ENCODE peak calls at places on chromosomes 13 and 19, in eight cellular contexts. S, X, O, Q, J, Y, P and D are unnamed samples.

GRCh38 chr13:100483836-100484381 is 104.7 kb downstream of the GGACT start:
- DNase-seq in J (no peak), P (no peak), Q (no peak), S (peak), O (no peak), Y (no peak), X (no peak), D (no peak)

GRCh38 chr19:6465006-6465405 is 935 bp downstream of the CRB3 start:
- DNase-seq in X (no peak), J (no peak), Q (peak), Y (peak), O (no peak), S (no peak), P (no peak), D (no peak)

GRCh38 chr13:23506821-23507210 is 63.4 kb upstream of the TNFRSF19 start:
- DNase-seq in Q (no peak), J (no peak), P (no peak), O (no peak), X (no peak), S (no peak), Y (no peak), D (no peak)

GRCh38 chr13:66339214-66339613 is 890.9 kb downstream of the PCDH9 start:
- DNase-seq in S (no peak), O (no peak), Y (no peak), Q (no peak), P (no peak), J (no peak), X (no peak), D (no peak)

GRCh38 chr19:33071887-33072286 is 7.2 kb upstream of the RHPN2 start:
- DNase-seq in J (no peak), X (no peak), Y (no peak), O (no peak), Q (peak), S (no peak), P (no peak), D (no peak)

GRCh38 chr19:57161985-57162544 is 5.2 kb downstream of the DUXA start:
- DNase-seq in Y (no peak), J (no peak), S (no peak), Q (no peak), O (no peak), X (no peak), P (no peak), D (no peak)

GRCh38 chr19:16363852-16364230 is 39.2 kb downstream of the KLF2 start:
- DNase-seq in J (no peak), Q (no peak), P (no peak), O (no peak), X (no peak), S (no peak), Y (no peak), D (peak)

GRCh38 chr19:47723573-47723923 is 10.3 kb downstream of the EHD2 start:
- DNase-seq in J (no peak), Q (peak), P (no peak), X (peak), Y (peak), O (no peak), S (no peak), D (no peak)

GRCh38 chr19:45130888-45131615 is 29.7 kb downstream of the NKPD1 start:
- DNase-seq in J (no peak), Y (peak), O (no peak), X (no peak), P (no peak), Q (no peak), S (peak), D (no peak)

GRCh38 chr19:45403781-45404556 is 900 bp downstream of the PPP1R13L start:
- DNase-seq in Y (peak), X (peak), O (no peak), J (peak), Q (peak), P (no peak), S (peak), D (peak)

GRCh38 chr19:55087542-55087935 is 11.9 kb downstream of the EPS8L1 start:
- DNase-seq in X (no peak), Y (no peak), S (no peak), O (no peak), Q (no peak), P (no peak), J (peak), D (no peak)

GRCh38 chr13:72255908-72256307 is 388.9 kb upstream of the DACH1 start:
- DNase-seq in X (no peak), P (peak), J (no peak), Q (peak), Y (no peak), S (peak), O (no peak), D (no peak)

GRCh38 chr19:42965204-42965603 is 28.2 kb upstream of the PSG7 start:
- DNase-seq in S (no peak), O (no peak), X (no peak), J (no peak), Y (no peak), P (no peak), Q (no peak), D (no peak)

GRCh38 chr19:5240011-5240410 is 100.6 kb downstream of the PTPRS start:
- DNase-seq in X (no peak), Q (no peak), P (no peak), Y (no peak), S (no peak), J (no peak), O (no peak), D (no peak)

GRCh38 chr13:67062160-67062559 is 168.0 kb downstream of the PCDH9 start:
- DNase-seq in O (no peak), P (no peak), S (no peak), Y (no peak), X (no peak), Q (no peak), J (no peak), D (no peak)

GRCh38 chr13:45333973-45334922 is 6.7 kb downstream of the TPT1 start:
- DNase-seq in X (no peak), S (peak), Q (no peak), P (no peak), O (no peak), J (no peak), Y (no peak), D (no peak)

GRCh38 chr13:23350009-23350408 is 83.5 kb downstream of the SACS start:
- DNase-seq in J (no peak), O (no peak), Q (no peak), P (no peak), X (no peak), S (peak), Y (no peak), D (no peak)

GRCh38 chr19:58380736-58381459 is at the start of gene ZNF837:
- DNase-seq in O (peak), Y (peak), P (peak), Q (peak), J (peak), S (peak), X (peak), D (peak)
- TF ChIP-seq POLR2A in O (peak), Y (no peak), P (peak), Q (peak), J (peak), S (peak), X (peak), D (peak)

DNA sequence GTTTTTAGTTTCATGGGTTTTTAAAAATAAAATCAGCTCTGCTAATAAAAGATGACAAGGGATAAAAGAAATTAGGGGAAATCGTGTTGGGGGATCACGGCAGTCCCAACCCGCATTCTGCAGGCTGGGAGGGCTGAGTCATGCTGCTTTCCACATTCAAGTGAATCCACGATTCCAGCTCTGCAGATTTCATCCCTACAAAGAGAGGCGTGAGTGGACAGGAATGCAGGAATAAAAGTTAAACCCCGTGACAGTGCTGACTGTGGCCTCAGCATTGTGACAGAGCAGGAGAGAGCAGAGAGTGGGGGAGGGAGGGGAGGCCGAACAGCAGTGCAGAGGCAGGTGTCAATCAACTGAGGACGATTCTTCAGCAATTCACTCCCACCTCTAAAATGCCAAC is 66.5 kb upstream of the RAP2A start:
- DNase-seq in J (no peak), Q (no peak), Y (no peak), P (no peak), O (no peak), X (peak), S (no peak), D (no peak)
- H3K27ac ChIP-seq in J (peak), Q (peak), Y (peak), P (no peak), O (peak), X (peak), S (no peak), D (peak)

DNA sequence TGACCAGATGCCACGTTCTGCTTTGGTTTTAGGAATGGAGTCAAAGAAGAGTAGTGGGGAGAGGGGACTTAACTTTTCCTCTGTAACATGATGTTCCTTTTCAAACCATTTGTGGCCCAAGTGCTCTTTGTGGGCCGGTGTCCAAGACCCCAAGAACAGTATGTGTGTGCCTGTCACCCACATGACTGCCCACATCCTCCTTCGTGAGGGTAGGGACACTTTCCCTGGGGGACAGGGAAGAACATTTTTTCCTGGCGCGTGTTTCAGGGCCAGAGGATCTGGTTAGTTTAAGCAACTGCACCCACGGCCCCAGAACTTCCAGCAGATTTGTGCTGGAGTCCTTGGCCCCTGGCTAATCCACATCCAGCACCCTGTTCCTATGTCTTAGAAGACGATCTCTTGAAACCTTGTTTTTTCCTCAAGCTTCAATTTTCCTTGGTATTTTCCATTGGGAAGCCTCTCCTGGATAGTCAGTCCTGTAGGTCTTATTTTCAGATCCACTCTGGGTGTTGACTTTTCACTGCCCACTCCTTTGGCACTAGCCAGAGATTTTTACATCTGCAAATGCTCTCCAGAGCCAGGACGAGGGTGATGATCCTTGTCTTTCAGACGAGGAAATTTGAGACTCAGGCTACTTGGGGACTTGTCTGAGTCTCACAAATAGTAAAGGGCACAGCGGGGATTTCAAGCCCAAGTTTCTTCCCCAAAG is 10.8 kb upstream of the CCDC97 start:
- DNase-seq in Y (no peak), Q (peak), J (no peak), S (no peak), X (peak), P (no peak), O (no peak), D (no peak)
- TF ChIP-seq POLR2AphosphoS5 in Y (no peak), Q (no peak), J (peak), S (no peak), X (peak), P (no peak), O (no peak), D (no peak)

DNA sequence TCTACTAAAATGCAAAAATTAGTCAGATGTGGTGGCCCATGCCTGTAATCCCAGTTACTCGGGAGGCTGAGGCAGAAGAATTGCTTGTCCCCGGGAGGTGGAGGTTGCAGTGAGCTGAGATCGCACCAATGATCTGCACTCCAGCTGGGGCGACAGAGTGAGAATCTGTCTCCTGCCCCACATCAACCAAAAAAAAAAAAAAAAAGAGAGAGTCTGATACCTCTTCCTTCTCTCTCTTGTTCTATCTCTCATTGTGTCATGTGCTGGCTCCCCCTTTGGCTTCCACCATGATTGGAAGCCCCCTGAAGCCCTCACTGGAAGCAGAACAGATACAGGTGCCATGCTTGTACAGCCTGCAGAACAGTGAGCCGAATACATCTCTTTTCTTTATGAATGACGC is 20.4 kb downstream of the CLEC11A start:
- DNase-seq in X (no peak), S (no peak), Q (no peak), Y (no peak), P (no peak), O (no peak), J (no peak), D (no peak)
- TF ChIP-seq POLR2A in X (no peak), S (no peak), Q (no peak), Y (no peak), P (no peak), O (no peak), J (no peak), D (no peak)

GRCh38 chr13:41782086-41782485 is 178.8 kb downstream of the VWA8 start:
- DNase-seq in P (no peak), X (no peak), Q (no peak), Y (no peak), J (no peak), O (no peak), S (no peak), D (no peak)
- H3K27ac ChIP-seq in P (no peak), X (no peak), Q (no peak), Y (peak), J (no peak), O (no peak), S (no peak), D (no peak)

GRCh38 chr13:96726651-96727050 is 267.6 kb downstream of the OXGR1 start:
- DNase-seq in P (no peak), Q (no peak), O (no peak), Y (no peak), X (no peak), S (no peak), J (no peak), D (no peak)

GRCh38 chr13:96730676-96731075 is 263.6 kb downstream of the OXGR1 start:
- DNase-seq in P (no peak), O (no peak), J (no peak), S (no peak), Q (no peak), X (no peak), Y (no peak), D (no peak)

GRCh38 chr13:96728463-96728862 is 265.8 kb downstream of the OXGR1 start:
- DNase-seq in P (no peak), O (no peak), Q (no peak), Y (no peak), X (no peak), J (no peak), S (no peak), D (no peak)
- TF ChIP-seq POLR2AphosphoS5 in P (no peak), O (no peak), Q (no peak), Y (no peak), X (no peak), J (no peak), S (no peak), D (no peak)

DNA sequence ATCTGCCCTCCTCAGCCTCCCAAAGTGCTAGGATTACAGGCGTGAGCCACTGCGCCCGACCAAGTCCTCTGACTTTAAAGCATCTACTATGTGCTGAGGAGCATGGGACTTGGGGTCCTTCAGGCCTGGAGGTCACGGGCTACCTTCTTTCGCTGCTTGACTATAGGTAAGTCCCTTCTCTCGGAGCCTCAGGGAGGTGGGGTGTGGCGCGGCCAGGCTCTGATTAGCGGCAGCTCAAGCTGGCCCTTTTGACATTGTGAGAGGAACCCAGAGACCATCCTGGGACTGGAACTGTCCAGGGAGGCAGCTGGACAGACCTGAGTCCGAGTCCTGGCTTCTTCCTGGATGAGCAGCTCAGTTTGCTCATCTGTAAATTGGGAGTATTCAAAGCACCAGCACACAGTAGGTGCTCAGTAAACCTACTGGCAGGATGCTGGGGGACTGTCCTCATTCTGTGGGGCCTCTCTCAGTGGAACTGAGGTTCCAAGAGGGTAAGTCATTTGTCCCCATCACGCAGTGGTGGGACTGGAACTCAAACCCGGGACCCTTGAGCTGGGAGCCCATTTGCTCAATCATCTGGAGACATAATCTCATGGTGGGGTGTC is 780 bp downstream of the FCER2 start:
- DNase-seq in O (peak), Q (no peak), P (no peak), Y (no peak), J (no peak), X (no peak), S (no peak), D (peak)
- TF ChIP-seq POLR2A in O (no peak), Q (no peak), P (no peak), Y (no peak), J (no peak), X (no peak), S (no peak), D (no peak)